ENCODE peak calls at places on chromosomes 11 and 22, in four cellular contexts. Z, R, I and X are unnamed samples.

GRCh38 chr22:46287873-46288751 is 8.6 kb upstream of the GTSE1 start:
- DNase-seq in Z (no peak), R (no peak), I (peak), X (no peak)

GRCh38 chr11:16924826-16925494 is 89.3 kb downstream of the PLEKHA7 start:
- DNase-seq in Z (peak), R (peak), I (peak), X (no peak)

GRCh38 chr22:48139776-48140175 is 1377.3 kb downstream of the TBC1D22A start:
- DNase-seq in Z (no peak), R (no peak), I (no peak), X (no peak)

GRCh38 chr22:43007519-43008102 is 7.3 kb downstream of the PACSIN2 start:
- DNase-seq in Z (no peak), R (no peak), I (peak), X (no peak)

GRCh38 chr11:65791719-65792213 is 4.9 kb downstream of the OVOL1 start:
- DNase-seq in Z (no peak), R (peak), I (peak), X (no peak)

GRCh38 chr22:21943571-21944448 is 8.8 kb downstream of the PPM1F start:
- DNase-seq in Z (no peak), R (no peak), I (no peak), X (no peak)

GRCh38 chr11:132639986-132640385 is 892.3 kb downstream of the OPCML start:
- DNase-seq in Z (no peak), R (no peak), I (no peak), X (peak)

GRCh38 chr22:23128269-23129108 is 13.3 kb downstream of the RSPH14 start:
- DNase-seq in Z (peak), R (peak), I (peak), X (no peak)

DNA sequence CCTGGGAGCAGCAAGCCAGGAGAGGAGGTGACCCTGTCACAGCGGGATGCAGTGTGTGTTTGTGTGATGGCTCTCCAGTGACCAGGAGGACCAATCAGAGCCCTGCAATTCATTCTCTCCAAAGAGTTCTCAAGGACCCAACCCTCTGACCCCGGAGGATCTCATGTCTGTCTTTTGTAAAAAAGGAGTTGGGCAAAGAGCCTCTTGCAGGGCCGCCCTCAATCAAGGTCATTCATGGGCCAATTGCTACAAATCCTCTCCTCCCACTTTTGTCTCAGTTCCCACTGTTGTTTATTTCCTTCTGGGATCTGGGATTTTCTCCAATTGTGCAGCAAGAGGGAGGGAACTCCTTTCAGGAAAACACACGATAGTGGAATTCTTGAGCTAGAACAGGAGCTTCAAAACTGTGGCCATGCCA is 4.0 kb downstream of the TECTA start:
- DNase-seq in Z (no peak), R (no peak), I (no peak), X (no peak)
- H3K27ac ChIP-seq in Z (no peak), R (no peak), I (no peak), X (peak)

DNA sequence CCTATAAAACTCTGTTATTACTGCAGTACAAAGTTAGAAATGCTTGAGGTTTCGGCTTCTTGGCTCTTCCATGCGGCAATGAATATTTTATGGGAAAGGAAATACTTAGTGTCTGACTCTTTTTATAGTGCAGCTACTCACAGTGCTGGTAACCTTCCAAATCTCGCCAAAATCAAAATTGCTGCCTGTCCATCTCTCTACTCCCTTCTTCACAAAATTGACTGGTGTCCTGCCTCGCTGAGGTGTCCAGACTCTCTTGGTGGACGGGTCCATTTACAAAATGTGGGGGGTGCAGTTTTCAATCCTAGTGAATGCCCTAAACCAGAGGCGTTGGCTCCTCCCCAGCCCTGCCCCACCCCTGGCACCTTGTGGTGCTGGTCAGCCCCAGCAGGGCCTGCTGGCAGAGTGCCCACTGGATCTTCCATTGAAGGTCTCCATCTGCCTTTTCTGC is 73.5 kb downstream of the ZBTB16 start:
- DNase-seq in Z (no peak), R (no peak), I (no peak), X (no peak)
- TF ChIP-seq EP300 in Z (no peak), R (no peak), I (no peak), X (no peak)

GRCh38 chr11:117220568-117220967 is 11.3 kb downstream of the PCSK7 start:
- DNase-seq in Z (no peak), R (no peak), I (no peak), X (no peak)
- TF ChIP-seq POLR2AphosphoS5 in Z (no peak), R (no peak), I (no peak), X (peak)

GRCh38 chr22:29269731-29270474 is 1.8 kb downstream of the EWSR1 start:
- DNase-seq in Z (no peak), R (no peak), I (no peak), X (no peak)
- H3K27ac ChIP-seq in Z (no peak), R (no peak), I (peak), X (peak)

DNA sequence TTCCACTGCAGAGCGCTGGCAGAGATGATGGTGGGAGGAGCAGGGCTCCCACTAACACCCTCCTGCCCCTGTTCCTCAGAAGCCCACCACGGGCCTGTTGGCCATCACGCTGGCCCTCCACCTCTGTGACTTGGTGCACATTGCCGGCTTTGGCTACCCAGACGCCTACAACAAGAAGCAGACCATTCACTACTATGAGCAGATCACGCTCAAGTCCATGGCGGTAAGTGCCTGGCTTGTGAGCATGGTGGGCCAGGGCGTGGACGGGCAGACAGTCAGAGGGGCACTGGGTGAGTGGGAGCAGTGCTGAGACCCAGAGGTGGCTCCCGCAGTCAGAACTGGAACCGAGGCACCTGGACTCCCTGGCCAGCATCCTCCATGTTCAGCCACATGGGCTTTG is 57.9 kb downstream of the ST3GAL4 start:
- DNase-seq in Z (no peak), R (no peak), I (no peak), X (no peak)
- TF ChIP-seq EP300 in Z (no peak), R (no peak), I (no peak), X (no peak)

GRCh38 chr11:72426054-72426757 is 8.1 kb downstream of the CLPB start:
- DNase-seq in Z (no peak), R (no peak), I (no peak), X (no peak)
- TF ChIP-seq POLR2AphosphoS5 in Z (no peak), R (no peak), I (no peak), X (no peak)

GRCh38 chr11:100681064-100681502 is 6.0 kb upstream of the ARHGAP42 start:
- DNase-seq in Z (no peak), R (no peak), I (peak), X (no peak)
- H3K27ac ChIP-seq in Z (no peak), R (no peak), I (peak), X (no peak)

DNA sequence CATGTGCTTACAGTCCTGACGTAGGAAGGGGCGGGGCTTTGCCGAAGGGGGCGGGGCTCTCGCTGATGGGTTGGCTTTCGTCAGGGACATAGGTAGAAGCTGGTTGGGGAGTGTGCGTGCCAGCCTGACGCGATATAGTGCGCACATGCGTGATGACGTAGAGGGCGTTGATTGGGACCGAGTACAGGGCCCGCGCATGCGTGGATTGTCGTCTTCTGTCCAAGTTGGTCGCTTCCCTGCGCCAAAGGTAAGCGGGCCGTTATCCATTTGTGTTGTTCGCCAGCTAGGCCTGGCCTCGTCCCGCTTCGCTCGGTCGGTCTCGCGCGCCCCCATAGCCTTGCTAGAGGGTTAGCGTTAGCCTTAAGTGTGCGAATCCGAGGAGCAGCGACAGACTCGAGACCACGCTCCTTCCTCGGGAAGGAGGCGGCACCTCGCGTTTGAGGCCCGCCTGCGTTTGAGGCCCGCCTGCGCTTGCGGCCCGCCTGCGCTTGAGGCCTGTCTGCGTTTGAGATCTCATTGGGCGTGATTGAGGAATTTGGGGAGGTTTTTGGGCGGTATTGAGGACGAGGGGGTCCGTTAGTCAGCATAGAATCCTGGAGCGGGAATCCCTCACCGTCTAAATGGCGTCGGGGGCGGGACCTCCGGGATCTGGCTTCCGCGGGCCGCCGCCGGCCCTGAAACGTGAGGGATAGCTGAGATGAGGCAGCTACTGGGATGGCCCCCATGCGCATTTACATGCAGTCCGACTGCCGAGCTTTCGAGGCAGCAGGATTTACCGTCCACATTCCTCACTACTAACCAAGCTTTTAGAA is at the start of gene XRCC6:
- DNase-seq in Z (peak), R (peak), I (peak), X (peak)
- TF ChIP-seq EP300 in Z (peak), R (no peak), I (peak), X (peak)

GRCh38 chr22:24580276-24580675 is 12.6 kb downstream of the LRRC75B start:
- DNase-seq in Z (no peak), R (no peak), I (no peak), X (no peak)

GRCh38 chr22:24583221-24583971 is 9.5 kb downstream of the LRRC75B start:
- DNase-seq in Z (no peak), R (peak), I (no peak), X (no peak)

GRCh38 chr22:24583972-24584790 is 8.7 kb downstream of the LRRC75B start:
- DNase-seq in Z (no peak), R (no peak), I (peak), X (no peak)

GRCh38 chr22:24584871-24585411 is 7.9 kb downstream of the LRRC75B start:
- DNase-seq in Z (peak), R (no peak), I (no peak), X (no peak)

DNA sequence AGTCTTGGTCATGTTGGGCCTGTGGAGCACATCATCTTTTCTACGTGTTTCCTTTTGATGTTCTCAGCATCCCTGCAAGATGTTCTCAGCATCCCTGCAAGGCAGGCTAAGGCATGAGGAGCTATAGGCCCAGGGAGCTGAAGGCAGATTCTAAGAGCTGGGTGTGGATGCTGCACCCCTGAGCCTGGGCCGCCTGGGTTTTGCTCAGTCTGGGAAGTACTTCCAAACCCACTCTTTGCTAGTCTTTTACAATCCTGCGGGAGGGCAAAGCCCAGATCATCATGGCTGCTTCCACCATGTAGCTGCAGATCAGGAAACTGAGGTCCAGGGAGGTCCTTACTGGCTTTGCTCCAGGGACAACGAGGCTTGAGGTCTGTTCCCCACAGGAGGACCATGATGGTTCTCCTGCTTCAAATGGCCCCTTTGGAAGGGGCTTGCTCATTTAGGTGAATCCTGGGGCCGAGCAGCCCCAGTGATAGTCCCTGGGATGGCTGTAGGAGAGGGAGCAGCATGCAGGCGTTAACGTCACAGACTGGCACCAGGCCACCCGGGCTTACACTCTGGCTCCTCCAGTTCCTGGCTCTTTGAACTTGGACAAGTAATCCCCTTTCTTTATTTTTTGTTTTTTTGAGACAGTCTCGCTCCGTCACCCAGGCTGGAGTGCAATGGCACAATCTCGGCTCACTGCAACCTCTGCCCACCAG is 10.6 kb downstream of the LRRC75B start:
- DNase-seq in Z (no peak), R (no peak), I (peak), X (no peak)
- TF ChIP-seq POLR2AphosphoS5 in Z (no peak), R (no peak), I (no peak), X (no peak)